ENCODE peak calls at places on chromosomes 5 and 9, in four cellular contexts. I is effector memory CD4-positive, alpha-beta T cell; D is breast epithelium; G is CD8-positive, alpha-beta memory T cell. L is an unnamed sample.

GRCh38 chr5:311963-312362 is 9.6 kb upstream of the AHRR start:
- DNase-seq in G (no peak), D (no peak), I (no peak), L (no peak)

GRCh38 chr5:149240354-149240998 is 31.2 kb upstream of the AFAP1L1 start:
- DNase-seq in D (no peak), G (peak; percentile 58), I (peak; percentile 67), L (no peak)

GRCh38 chr9:81193362-81194339 is 495.7 kb downstream of the TLE1 start:
- DNase-seq in D (no peak), I (no peak), G (no peak), L (no peak)

GRCh38 chr5:71922584-71923106 is 184.6 kb upstream of the MAP1B start:
- DNase-seq in D (no peak), G (no peak), I (no peak), L (no peak)

GRCh38 chr9:77215874-77216273 is 38.5 kb downstream of the VPS13A start:
- DNase-seq in G (no peak), D (no peak), I (no peak), L (no peak)

GRCh38 chr5:56637321-56637920 is 177.9 kb upstream of the MAP3K1 start:
- DNase-seq in G (no peak), I (no peak), D (no peak), L (no peak)

GRCh38 chr5:118647587-118647986 is 340.8 kb downstream of the DTWD2 start:
- DNase-seq in D (no peak), G (no peak), I (no peak), L (no peak)

GRCh38 chr9:14221119-14221518 is 92.8 kb downstream of the NFIB start:
- DNase-seq in D (no peak), I (no peak), G (no peak), L (no peak)

GRCh38 chr5:179820483-179821297 is at the start of gene SQSTM1:
- DNase-seq in I (peak; percentile 71), D (peak; percentile 78), G (peak; percentile 79), L (no peak)

GRCh38 chr9:136544549-136545064 is 1.2 kb downstream of the NOTCH1 start:
- DNase-seq in D (no peak), G (no peak), I (peak; percentile 27), L (no peak)

GRCh38 chr5:56819027-56819881 is 3.9 kb downstream of the MAP3K1 start:
- DNase-seq in D (no peak), I (no peak), G (no peak), L (no peak)

GRCh38 chr9:14316574-14317304 is 2.8 kb upstream of the NFIB start:
- DNase-seq in I (no peak), G (no peak), D (no peak), L (no peak)

GRCh38 chr9:89513836-89514235 is 15.9 kb upstream of the SEMA4D start:
- DNase-seq in I (no peak), D (no peak), G (no peak), L (no peak)

L was measured in omental fat pad.